ENCODE peak calls at places on chromosomes 4 and X, in nine cellular contexts. D is EL; J is IMR-90; E is NCI-H1092; V is NCI-H1417; M is activated CD8-positive, alpha-beta memory T cell treated with anti-CD3 and anti-CD28 coated beads for 1 hour; S is NCI-H446; K is neural crest cell; R is SK-N-SH. H is an unnamed sample.

GRCh38 chr4:6573986-6574746 is 823 bp upstream of the MAN2B2 start:
- DNase-seq in D (no peak), J (no peak), E (no peak), V (no peak), M (no peak), S (no peak), K (no peak), R (no peak), H (no peak)

GRCh38 chr4:158496030-158496741 is 25.5 kb upstream of the RXFP1 start:
- DNase-seq in D (peak), J (no peak), E (peak), V (peak), M (no peak), S (no peak), K (peak), R (peak), H (no peak)

GRCh38 chrX:72526534-72527508 is 45.8 kb downstream of the HDAC8 start:
- DNase-seq in D (peak), J (peak), E (no peak), V (no peak), M (no peak), S (no peak), K (no peak), R (no peak), H (no peak)

GRCh38 chr4:96677499-96677898 is 837.6 kb downstream of the PDHA2 start:
- DNase-seq in D (no peak), J (no peak), E (no peak), V (no peak), M (no peak), S (no peak), K (no peak), R (no peak), H (no peak)

GRCh38 chrX:48937065-48937907 is 18.5 kb upstream of the PIM2 start:
- DNase-seq in D (no peak), J (no peak), E (no peak), V (no peak), M (peak), S (no peak), K (no peak), R (no peak), H (peak)

GRCh38 chr4:102783006-102783405 is 22.2 kb upstream of the MANBA start:
- DNase-seq in D (no peak), J (peak), E (no peak), V (no peak), M (no peak), S (no peak), K (no peak), R (no peak), H (no peak)

GRCh38 chrX:101759000-101759399 is 99.3 kb upstream of the ARMCX2 start:
- DNase-seq in D (peak), J (peak), E (peak), V (peak), M (no peak), S (no peak), K (peak), R (peak), H (no peak)

GRCh38 chrX:66015152-66015827 is 24.6 kb downstream of the VSIG4 start:
- DNase-seq in D (no peak), J (no peak), E (no peak), V (no peak), M (no peak), S (no peak), K (no peak), R (no peak), H (no peak)

GRCh38 chr4:133759428-133759827 is 442.2 kb downstream of the PABPC4L start:
- DNase-seq in D (no peak), J (no peak), E (no peak), V (no peak), M (no peak), S (no peak), K (no peak), R (no peak), H (no peak)

GRCh38 chrX:11416600-11416999 is 123.4 kb downstream of the AMELX start:
- DNase-seq in D (no peak), J (no peak), E (no peak), V (no peak), M (no peak), S (no peak), K (no peak), R (no peak), H (no peak)

GRCh38 chrX:427812-428725 is 41.4 kb upstream of the PPP2R3B start:
- DNase-seq in D (peak), J (no peak), E (no peak), V (no peak), M (no peak), S (no peak), K (peak), R (peak), H (no peak)

GRCh38 chrX:150902434-150903109 is 4.1 kb upstream of the CD99L2 start:
- DNase-seq in D (no peak), J (no peak), E (no peak), V (no peak), M (no peak), S (no peak), K (no peak), R (no peak), H (no peak)

GRCh38 chrX:27008486-27008885 is 454.7 kb downstream of the PPP4R3C start:
- DNase-seq in D (no peak), J (no peak), E (peak), V (peak), M (no peak), S (peak), K (no peak), R (no peak), H (no peak)

GRCh38 chrX:77014655-77015377 is 432.4 kb upstream of the FGF16 start:
- DNase-seq in D (no peak), J (no peak), E (no peak), V (no peak), M (no peak), S (no peak), K (peak), R (peak), H (no peak)

GRCh38 chrX:135009838-135010237 is 12.5 kb downstream of the RTL8B start:
- DNase-seq in D (no peak), J (no peak), E (no peak), V (no peak), M (no peak), S (no peak), K (no peak), R (no peak), H (no peak)

GRCh38 chr4:2042207-2042946 is 16.8 kb upstream of the NAT8L start:
- DNase-seq in D (peak), J (no peak), E (no peak), V (no peak), M (no peak), S (no peak), K (no peak), R (peak), H (no peak)